ENCODE peak calls at places on chromosomes 5 and 9, in eight cellular contexts. G is mucosa of gallbladder; A is NCI-H1694; L is AG04450; Y is stimulated activated CD8-positive, alpha-beta memory T cell treated with anti-CD3 and anti-CD28 coated beads, Interleukin-15, amount 100 ng/mL, for 4 hours; D is fibroblast of mammary gland; F is RPMI7951; S is activated effector memory CD4-positive, alpha-beta T cell treated with Interleukin-2 at 50 U/mL for 16 hours. V is an unnamed sample.

GRCh38 chr9:3526166-3526902 is 533 bp upstream of the RFX3 start:
- DNase-seq in G (peak; percentile 89), A (peak; percentile 88), L (peak; percentile 59), Y (peak; percentile 74), D (peak; percentile 73), F (peak; percentile 84), S (peak; percentile 86), V (peak; percentile 87)

GRCh38 chr9:114505187-114506081 is at the start of gene WHRN:
- DNase-seq in G (peak; percentile 91), A (peak; percentile 41), L (peak; percentile 44), Y (peak; percentile 82), D (peak; percentile 63), F (peak; percentile 90), S (peak; percentile 79), V (peak; percentile 96)

GRCh38 chr9:133207021-133207531 is 2.0 kb downstream of the OBP2B start:
- DNase-seq in G (no peak), A (no peak), L (no peak), Y (no peak), D (no peak), F (no peak), S (no peak), V (no peak)

GRCh38 chr5:98214240-98215051 is 559.0 kb upstream of the RGMB start:
- DNase-seq in G (no peak), A (no peak), L (no peak), Y (no peak), D (peak; percentile 79), F (peak; percentile 92), S (no peak), V (peak; percentile 79)

GRCh38 chr5:32249668-32250067 is 63.1 kb downstream of the MTMR12 start:
- DNase-seq in G (peak; percentile 70), A (no peak), L (no peak), Y (no peak), D (no peak), F (no peak), S (no peak), V (no peak)

GRCh38 chr9:98450486-98450885 is 195.0 kb upstream of the TBC1D2 start:
- DNase-seq in G (no peak), A (no peak), L (no peak), Y (no peak), D (peak; percentile 84), F (peak; percentile 40), S (no peak), V (peak; percentile 61)

GRCh38 chr5:83724915-83725314 is 4.3 kb upstream of the HAPLN1 start:
- DNase-seq in G (no peak), A (no peak), L (no peak), Y (no peak), D (no peak), F (peak; percentile 64), S (no peak), V (peak; percentile 45)

GRCh38 chr9:20552874-20553624 is 69.2 kb downstream of the MLLT3 start:
- DNase-seq in G (no peak), A (no peak), L (no peak), Y (no peak), D (peak; percentile 24), F (no peak), S (no peak), V (peak; percentile 30)

GRCh38 chr9:88197781-88198345 is 59.6 kb upstream of the SPATA31C2 start:
- DNase-seq in G (no peak), A (no peak), L (peak; percentile 81), Y (no peak), D (peak; percentile 70), F (peak; percentile 77), S (no peak), V (peak; percentile 93)

GRCh38 chr5:68962632-68963484 is 131.0 kb upstream of the SLC30A5 start:
- DNase-seq in G (peak; percentile 65), A (peak; percentile 16), L (peak; percentile 3), Y (no peak), D (peak; percentile 66), F (peak; percentile 63), S (no peak), V (peak; percentile 69)

GRCh38 chr9:14909631-14910177 is 524 bp downstream of the FREM1 start:
- DNase-seq in G (no peak), A (no peak), L (no peak), Y (no peak), D (no peak), F (no peak), S (no peak), V (no peak)

GRCh38 chr9:72828281-72828731 is 124.5 kb downstream of the ALDH1A1 start:
- DNase-seq in G (peak; percentile 25), A (no peak), L (no peak), Y (no peak), D (peak; percentile 36), F (peak; percentile 8), S (no peak), V (peak; percentile 74)

GRCh38 chr9:122053951-122054350 is 39.2 kb downstream of the TTLL11 start:
- DNase-seq in G (no peak), A (no peak), L (no peak), Y (no peak), D (peak; percentile 52), F (no peak), S (no peak), V (no peak)

GRCh38 chr5:64666058-64666457 is 24.2 kb upstream of the SHISAL2B start:
- DNase-seq in G (no peak), A (no peak), L (peak; percentile 29), Y (no peak), D (peak; percentile 51), F (peak; percentile 42), S (no peak), V (peak; percentile 52)

GRCh38 chr5:126864042-126864688 is 87.2 kb downstream of the LMNB1 start:
- DNase-seq in G (no peak), A (no peak), L (no peak), Y (no peak), D (no peak), F (no peak), S (no peak), V (no peak)

GRCh38 chr5:106258591-106259125 is 1412.1 kb downstream of the EFNA5 start:
- DNase-seq in G (no peak), A (no peak), L (no peak), Y (no peak), D (peak; percentile 3), F (peak; percentile 3), S (no peak), V (peak; percentile 86)

GRCh38 chr9:36798350-36799065 is 225.8 kb downstream of the MELK start:
- DNase-seq in G (no peak), A (peak; percentile 68), L (no peak), Y (no peak), D (no peak), F (peak; percentile 20), S (no peak), V (peak; percentile 42)

GRCh38 chr9:84791608-84792007 is 122.1 kb downstream of the NTRK2 start:
- DNase-seq in G (no peak), A (no peak), L (no peak), Y (no peak), D (no peak), F (no peak), S (no peak), V (no peak)

GRCh38 chr5:10563132-10563939 is 534 bp upstream of the ANKRD33B start:
- DNase-seq in G (peak; percentile 14), A (no peak), L (no peak), Y (peak; percentile 10), D (no peak), F (peak; percentile 48), S (no peak), V (peak; percentile 61)

GRCh38 chr5:81391-82021 is 10.5 kb upstream of the PLEKHG4B start:
- DNase-seq in G (no peak), A (no peak), L (no peak), Y (no peak), D (no peak), F (no peak), S (no peak), V (no peak)

GRCh38 chr9:90665072-90665471 is 22.4 kb upstream of the DIRAS2 start:
- DNase-seq in G (no peak), A (no peak), L (no peak), Y (no peak), D (no peak), F (no peak), S (no peak), V (no peak)

GRCh38 chr5:73564644-73565165 is 734 bp downstream of the ANKRA2 start:
- DNase-seq in G (no peak), A (no peak), L (no peak), Y (no peak), D (peak; percentile 26), F (no peak), S (no peak), V (peak; percentile 21)

GRCh38 chr5:126138475-126139005 is 284.7 kb upstream of the GRAMD2B start:
- DNase-seq in G (no peak), A (no peak), L (no peak), Y (no peak), D (peak; percentile 48), F (peak; percentile 63), S (no peak), V (peak; percentile 58)

GRCh38 chr9:15231788-15232635 is 75.0 kb downstream of the TTC39B start:
- DNase-seq in G (no peak), A (no peak), L (no peak), Y (no peak), D (peak; percentile 62), F (peak; percentile 20), S (no peak), V (no peak)

GRCh38 chr5:68898961-68899471 is 194.8 kb upstream of the SLC30A5 start:
- DNase-seq in G (no peak), A (peak; percentile 85), L (no peak), Y (no peak), D (peak; percentile 82), F (peak; percentile 92), S (no peak), V (peak; percentile 87)

GRCh38 chr5:51060953-51061352 is 322.3 kb upstream of the ISL1 start:
- DNase-seq in G (no peak), A (no peak), L (no peak), Y (no peak), D (no peak), F (no peak), S (no peak), V (no peak)

GRCh38 chr5:67095346-67095871 is 101.2 kb downstream of the CD180 start:
- DNase-seq in G (peak; percentile 82), A (no peak), L (no peak), Y (no peak), D (peak; percentile 69), F (peak; percentile 28), S (no peak), V (peak; percentile 51)

GRCh38 chr5:156340886-156341285 is 13.9 kb downstream of the SGCD start:
- DNase-seq in G (no peak), A (no peak), L (no peak), Y (no peak), D (no peak), F (no peak), S (no peak), V (no peak)

V was measured in M059J.